ENCODE peak calls at places on chromosomes 7 and 10, in seven cellular contexts. L, B, Y, Z, C, U and T are unnamed samples.

GRCh38 chr10:633279-634245 is 55.9 kb downstream of the DIP2C start:
- DNase-seq in C (no peak), Y (peak), B (no peak), Z (no peak), L (no peak), U (no peak), T (no peak)

GRCh38 chr7:150992833-150993302 is 2.1 kb downstream of the NOS3 start:
- DNase-seq in C (no peak), Y (no peak), L (peak), B (no peak), Z (no peak), U (peak), T (no peak)

GRCh38 chr7:78189762-78190161 is 391.2 kb downstream of the PHTF2 start:
- DNase-seq in C (no peak), Z (no peak), U (no peak), Y (no peak), L (no peak), B (no peak), T (no peak)

GRCh38 chr10:53111529-53111928 is 338.9 kb upstream of the MBL2 start:
- DNase-seq in Y (no peak), Z (no peak), C (no peak), B (no peak), U (no peak), L (no peak), T (no peak)

GRCh38 chr7:157703534-157704195 is 366.9 kb downstream of the DNAJB6 start:
- DNase-seq in B (no peak), Z (no peak), U (no peak), L (no peak), C (no peak), Y (no peak), T (no peak)

GRCh38 chr7:47040795-47041194 is 541.1 kb downstream of the TNS3 start:
- DNase-seq in Z (no peak), C (no peak), Y (no peak), U (no peak), B (no peak), L (no peak), T (no peak)

GRCh38 chr10:15254808-15255655 is 86.5 kb upstream of the NMT2 start:
- DNase-seq in Y (peak), C (no peak), Z (no peak), B (peak), L (no peak), U (no peak), T (peak)

GRCh38 chr7:45157653-45158401 is at the start of gene RAMP3:
- DNase-seq in Y (peak), Z (no peak), U (no peak), L (no peak), B (no peak), C (no peak), T (no peak)

GRCh38 chr10:99394256-99394655 is 36.2 kb downstream of the GOT1 start:
- DNase-seq in Z (no peak), Y (no peak), B (no peak), L (no peak), C (no peak), U (no peak), T (no peak)

GRCh38 chr7:44335184-44335583 is 9.8 kb upstream of the CAMK2B start:
- DNase-seq in Z (no peak), L (no peak), C (no peak), Y (no peak), U (no peak), B (no peak), T (no peak)

GRCh38 chr10:95742529-95742884 is 13.5 kb upstream of the ENTPD1 start:
- DNase-seq in U (no peak), Y (no peak), B (no peak), L (peak), Z (no peak), C (peak), T (no peak)

GRCh38 chr7:43640679-43641078 is 57.8 kb downstream of the STK17A start:
- DNase-seq in Y (no peak), Z (no peak), C (no peak), L (no peak), B (no peak), U (no peak), T (no peak)

GRCh38 chr10:93294004-93294403 is 188.1 kb downstream of the MYOF start:
- DNase-seq in Y (no peak), U (peak), Z (no peak), C (no peak), B (no peak), L (no peak), T (no peak)